ENCODE peak calls at places on chromosomes 6 and 20, in four cellular contexts. One of them, this sample, is unnamed.

GRCh38 chr6:160929831-160930230 is 61.7 kb upstream of the MAP3K4 start:
- DNase-seq in CD8-positive, alpha-beta T cell: no peak
- DNase-seq in amniotic stem cell: no peak
- DNase-seq in stimulated activated CD4-positive, alpha-beta T cell treated with anti-CD3 and anti-CD28 coated beads, Interleukin-12 subunit alpha, Interleukin-12 subunit beta, amount 100 ng/mL, for 48 hours: no peak
- DNase-seq in this sample: no peak

GRCh38 chr6:27870486-27870885 is 41.7 kb downstream of the OR2B2 start:
- DNase-seq in CD8-positive, alpha-beta T cell: no peak
- DNase-seq in amniotic stem cell: no peak
- DNase-seq in stimulated activated CD4-positive, alpha-beta T cell treated with anti-CD3 and anti-CD28 coated beads, Interleukin-12 subunit alpha, Interleukin-12 subunit beta, amount 100 ng/mL, for 48 hours: no peak
- DNase-seq in this sample: no peak

GRCh38 chr6:116475151-116475550 is 14.0 kb downstream of the CALHM6 start:
- DNase-seq in CD8-positive, alpha-beta T cell: no peak
- DNase-seq in stimulated activated CD4-positive, alpha-beta T cell treated with anti-CD3 and anti-CD28 coated beads, Interleukin-12 subunit alpha, Interleukin-12 subunit beta, amount 100 ng/mL, for 48 hours: no peak
- DNase-seq in amniotic stem cell: no peak
- DNase-seq in this sample: no peak

GRCh38 chr6:41092421-41093140 is 19.8 kb downstream of the NFYA start:
- DNase-seq in amniotic stem cell: peak
- DNase-seq in CD8-positive, alpha-beta T cell: no peak
- DNase-seq in stimulated activated CD4-positive, alpha-beta T cell treated with anti-CD3 and anti-CD28 coated beads, Interleukin-12 subunit alpha, Interleukin-12 subunit beta, amount 100 ng/mL, for 48 hours: no peak
- DNase-seq in this sample: no peak

GRCh38 chr6:25968769-25969168 is 6.2 kb downstream of the TRIM38 start:
- DNase-seq in stimulated activated CD4-positive, alpha-beta T cell treated with anti-CD3 and anti-CD28 coated beads, Interleukin-12 subunit alpha, Interleukin-12 subunit beta, amount 100 ng/mL, for 48 hours: no peak
- DNase-seq in CD8-positive, alpha-beta T cell: no peak
- DNase-seq in amniotic stem cell: no peak
- DNase-seq in this sample: no peak

GRCh38 chr20:46183768-46184167 is 65.7 kb downstream of the CD40 start:
- DNase-seq in amniotic stem cell: no peak
- DNase-seq in CD8-positive, alpha-beta T cell: no peak
- DNase-seq in stimulated activated CD4-positive, alpha-beta T cell treated with anti-CD3 and anti-CD28 coated beads, Interleukin-12 subunit alpha, Interleukin-12 subunit beta, amount 100 ng/mL, for 48 hours: no peak
- DNase-seq in this sample: no peak

GRCh38 chr20:41222703-41223102 is 85.4 kb downstream of the PLCG1 start:
- DNase-seq in stimulated activated CD4-positive, alpha-beta T cell treated with anti-CD3 and anti-CD28 coated beads, Interleukin-12 subunit alpha, Interleukin-12 subunit beta, amount 100 ng/mL, for 48 hours: no peak
- DNase-seq in amniotic stem cell: peak
- DNase-seq in CD8-positive, alpha-beta T cell: no peak
- DNase-seq in this sample: no peak

GRCh38 chr20:43248341-43248740 is 58.6 kb upstream of the PTPRT start:
- DNase-seq in stimulated activated CD4-positive, alpha-beta T cell treated with anti-CD3 and anti-CD28 coated beads, Interleukin-12 subunit alpha, Interleukin-12 subunit beta, amount 100 ng/mL, for 48 hours: no peak
- DNase-seq in CD8-positive, alpha-beta T cell: no peak
- DNase-seq in amniotic stem cell: no peak
- DNase-seq in this sample: no peak

GRCh38 chr20:31550099-31550498 is 35.9 kb downstream of the HM13 start:
- DNase-seq in stimulated activated CD4-positive, alpha-beta T cell treated with anti-CD3 and anti-CD28 coated beads, Interleukin-12 subunit alpha, Interleukin-12 subunit beta, amount 100 ng/mL, for 48 hours: no peak
- DNase-seq in CD8-positive, alpha-beta T cell: no peak
- DNase-seq in amniotic stem cell: no peak
- DNase-seq in this sample: no peak

This sample was measured in nephron progenitor cell.